ENCODE peak calls at places on chromosome 21, in ten cellular contexts. C is progenitor cell of endocrine pancreas, W is Calu3, T is SJCRH30, I is thoracic aorta, U is HFFc6, J is MM.1S, Y is GM19239, Q is HuH-7.5, Z is RWPE1. F is an unnamed sample.

GRCh38 chr21:15309022-15309590 is 244.3 kb upstream of the NRIP1 start:
- DNase-seq in T (no peak), U (no peak), W (no peak), Y (no peak), Q (no peak), J (no peak), I (no peak), C (no peak), Z (no peak), F (no peak)

GRCh38 chr21:29300547-29301138 is 1.9 kb downstream of the BACH1 start:
- DNase-seq in C (no peak), Z (no peak), Q (no peak), U (no peak), J (peak), Y (peak), I (no peak), T (no peak), W (no peak), F (no peak)

GRCh38 chr21:46050651-46051378 is 47.1 kb upstream of the COL6A2 start:
- DNase-seq in T (no peak), I (no peak), W (no peak), U (no peak), Z (no peak), C (peak), Q (no peak), Y (no peak), J (no peak), F (no peak)

GRCh38 chr21:38973552-38973951 is 167.8 kb downstream of the ETS2 start:
- DNase-seq in U (no peak), T (no peak), Y (no peak), Z (no peak), I (no peak), W (no peak), Q (no peak), C (no peak), J (no peak), F (no peak)

GRCh38 chr21:37139154-37139553 is 66.1 kb downstream of the TTC3 start:
- DNase-seq in Z (no peak), I (no peak), Q (no peak), C (no peak), J (no peak), Y (no peak), T (no peak), U (no peak), W (no peak), F (no peak)

GRCh38 chr21:38913120-38913975 is 107.6 kb downstream of the ETS2 start:
- DNase-seq in C (peak), T (peak), I (peak), J (no peak), U (no peak), Y (no peak), Q (peak), W (peak), Z (peak), F (peak)

GRCh38 chr21:45412491-45412890 is 7.5 kb downstream of the COL18A1 start:
- DNase-seq in T (no peak), W (no peak), J (no peak), C (no peak), Y (no peak), Q (no peak), U (no peak), Z (no peak), I (no peak), F (peak)

GRCh38 chr21:45073301-45074047 is 906 bp upstream of the ADARB1 start:
- DNase-seq in I (no peak), J (no peak), Q (peak), Z (peak), T (peak), U (no peak), C (peak), Y (peak), W (peak), F (no peak)

GRCh38 chr21:42414066-42414465 is 10.4 kb downstream of the UBASH3A start:
- DNase-seq in T (no peak), Y (no peak), U (no peak), I (no peak), C (no peak), J (no peak), W (no peak), Z (no peak), Q (no peak), F (no peak)

GRCh38 chr21:43204638-43205037 is 35.8 kb downstream of the CRYAA start:
- DNase-seq in U (no peak), C (peak), Z (no peak), I (no peak), J (no peak), Q (no peak), T (no peak), W (no peak), Y (no peak), F (no peak)

GRCh38 chr21:44505673-44506278 is 34.2 kb downstream of the KRTAP10-1 start:
- DNase-seq in W (no peak), T (no peak), C (no peak), J (no peak), Q (peak), U (no peak), I (no peak), Z (no peak), Y (no peak), F (no peak)

GRCh38 chr21:44846485-44847260 is 26.8 kb downstream of the PTTG1IP start:
- DNase-seq in Y (no peak), U (peak), T (no peak), I (no peak), Z (peak), Q (no peak), W (no peak), C (no peak), J (no peak), F (peak)

GRCh38 chr21:24583473-24583872 is 1023.8 kb downstream of the MRPL39 start:
- DNase-seq in Z (no peak), I (no peak), J (no peak), Y (no peak), U (no peak), W (no peak), C (no peak), T (no peak), Q (no peak), F (no peak)

GRCh38 chr21:41770901-41771624 is 4.2 kb upstream of the RIPK4 start:
- DNase-seq in I (no peak), T (no peak), W (no peak), C (no peak), U (no peak), Q (no peak), Y (no peak), Z (no peak), J (no peak), F (no peak)

GRCh38 chr21:34599534-34600101 is 15.3 kb downstream of the RCAN1 start:
- DNase-seq in J (no peak), T (no peak), U (no peak), I (no peak), Y (no peak), C (no peak), W (no peak), Z (no peak), Q (no peak), F (no peak)

GRCh38 chr21:38823737-38824123 is 18.0 kb downstream of the ETS2 start:
- DNase-seq in J (no peak), T (no peak), C (no peak), W (no peak), Z (no peak), U (no peak), I (no peak), Y (no peak), Q (no peak), F (no peak)

GRCh38 chr21:42674351-42674940 is 21.0 kb downstream of the PDE9A start:
- DNase-seq in Q (no peak), U (no peak), J (no peak), W (no peak), I (no peak), Z (no peak), Y (no peak), T (peak), C (no peak), F (no peak)

GRCh38 chr21:44299085-44299457 is 782 bp upstream of the PFKL start:
- DNase-seq in U (peak), I (no peak), C (no peak), T (no peak), Q (no peak), J (peak), Z (no peak), Y (no peak), W (no peak), F (peak)

GRCh38 chr21:38925923-38926322 is 120.2 kb downstream of the ETS2 start:
- DNase-seq in U (peak), J (no peak), T (peak), C (no peak), I (peak), Z (peak), W (no peak), Y (no peak), Q (no peak), F (no peak)

F was measured in upper lobe of left lung.